ENCODE peak calls at places on chromosome 14, in ten cellular contexts. Q, E, K, G, F, O, R, I, T and A are unnamed samples.
A peak's percentile ranks its signal among the peaks of the same experiment; 100 is the strongest.

GRCh38 chr14:89266754-89267153 is 150.3 kb downstream of the FOXN3 start:
- DNase-seq in Q (no peak), E (no peak), K (no peak), G (no peak), F (no peak), O (no peak), R (no peak), I (no peak), T (no peak), A (no peak)

GRCh38 chr14:53495846-53496343 is 342.8 kb upstream of the DDHD1 start:
- DNase-seq in Q (no peak), E (no peak), K (no peak), G (no peak), F (no peak), O (no peak), R (no peak), I (no peak), T (no peak), A (no peak)

GRCh38 chr14:76936483-76936882 is 92.0 kb downstream of the IRF2BPL start:
- DNase-seq in Q (no peak), E (peak; percentile 48), K (no peak), G (no peak), F (no peak), O (no peak), R (no peak), I (no peak), T (no peak), A (no peak)

GRCh38 chr14:71855399-71856036 is 76.7 kb upstream of the RGS6 start:
- DNase-seq in Q (peak; percentile 84), E (peak; percentile 63), K (peak; percentile 33), G (no peak), F (peak; percentile 66), O (peak; percentile 68), R (peak; percentile 49), I (peak; percentile 19), T (peak; percentile 88), A (peak; percentile 46)

GRCh38 chr14:26984318-26985177 is 386.7 kb upstream of the NOVA1 start:
- DNase-seq in Q (peak; percentile 88), E (peak; percentile 43), K (peak; percentile 41), G (peak; percentile 76), F (peak; percentile 33), O (peak; percentile 83), R (peak; percentile 72), I (no peak), T (peak; percentile 77), A (peak; percentile 11)

GRCh38 chr14:102819790-102820330 is 42.6 kb downstream of the TRAF3 start:
- DNase-seq in Q (no peak), E (no peak), K (peak; percentile 25), G (no peak), F (no peak), O (no peak), R (no peak), I (no peak), T (no peak), A (no peak)

GRCh38 chr14:35045798-35046047 is 349 bp upstream of the FAM177A1 start:
- DNase-seq in Q (no peak), E (no peak), K (no peak), G (peak; percentile 58), F (no peak), O (no peak), R (no peak), I (no peak), T (no peak), A (no peak)

GRCh38 chr14:69360438-69361108 is 37.5 kb downstream of the ERH start:
- DNase-seq in Q (no peak), E (no peak), K (no peak), G (no peak), F (no peak), O (peak; percentile 94), R (no peak), I (no peak), T (no peak), A (no peak)

GRCh38 chr14:101845496-101845895 is 84.0 kb downstream of the PPP2R5C start:
- DNase-seq in Q (no peak), E (no peak), K (no peak), G (no peak), F (no peak), O (no peak), R (no peak), I (no peak), T (no peak), A (no peak)

GRCh38 chr14:20350860-20351259 is 7.4 kb downstream of the PARP2 start:
- DNase-seq in Q (no peak), E (no peak), K (no peak), G (no peak), F (no peak), O (no peak), R (no peak), I (no peak), T (no peak), A (no peak)

GRCh38 chr14:77612011-77612620 is 4.3 kb downstream of the SPTLC2 start:
- DNase-seq in Q (no peak), E (no peak), K (no peak), G (no peak), F (no peak), O (no peak), R (no peak), I (no peak), T (no peak), A (no peak)

GRCh38 chr14:51818748-51819386 is 41.5 kb upstream of the GNG2 start:
- DNase-seq in Q (no peak), E (no peak), K (no peak), G (peak; percentile 26), F (no peak), O (peak; percentile 87), R (no peak), I (no peak), T (no peak), A (no peak)

GRCh38 chr14:97107070-97107469 is 309.9 kb downstream of the VRK1 start:
- DNase-seq in Q (no peak), E (no peak), K (no peak), G (no peak), F (no peak), O (no peak), R (peak; percentile 46), I (no peak), T (no peak), A (no peak)

GRCh38 chr14:93146119-93146518 is 30.4 kb upstream of the ITPK1 start:
- DNase-seq in Q (no peak), E (no peak), K (no peak), G (no peak), F (no peak), O (no peak), R (no peak), I (no peak), T (no peak), A (no peak)

GRCh38 chr14:25833341-25834121 is 764.3 kb downstream of the NOVA1 start:
- DNase-seq in Q (peak; percentile 51), E (no peak), K (peak; percentile 21), G (peak; percentile 59), F (no peak), O (peak; percentile 84), R (peak; percentile 56), I (no peak), T (peak; percentile 65), A (peak; percentile 40)

GRCh38 chr14:35402323-35403084 is 2.0 kb downstream of the NFKBIA start:
- DNase-seq in Q (no peak), E (no peak), K (no peak), G (no peak), F (peak; percentile 49), O (no peak), R (no peak), I (no peak), T (no peak), A (no peak)

GRCh38 chr14:86321151-86321550 is 791.2 kb downstream of the FLRT2 start:
- DNase-seq in Q (no peak), E (no peak), K (peak; percentile 49), G (peak; percentile 44), F (no peak), O (no peak), R (no peak), I (no peak), T (no peak), A (no peak)

GRCh38 chr14:92706386-92706785 is 42.0 kb downstream of the LGMN start:
- DNase-seq in Q (peak; percentile 35), E (no peak), K (no peak), G (no peak), F (no peak), O (no peak), R (no peak), I (no peak), T (no peak), A (no peak)